ENCODE peak calls at places on chromosomes 5 and 9, in nine cellular contexts. One of them, this sample, is unnamed.

GRCh38 chr5:174146556-174146955 is 101.0 kb downstream of the NSG2 start:
- DNase-seq in right atrium auricular region: peak
- DNase-seq in PC-3: no peak
- DNase-seq in BE2C: no peak
- DNase-seq in Peyer's patch: no peak
- DNase-seq in neural crest cell: no peak
- DNase-seq in lower lobe of right lung: no peak
- DNase-seq in coronary artery: no peak
- DNase-seq in vagina: peak
- DNase-seq in this sample: no peak

GRCh38 chr9:76996700-76997099 is 22.8 kb upstream of the FOXB2 start:
- DNase-seq in lower lobe of right lung: no peak
- DNase-seq in neural crest cell: peak
- DNase-seq in Peyer's patch: no peak
- DNase-seq in BE2C: peak
- DNase-seq in right atrium auricular region: peak
- DNase-seq in vagina: no peak
- DNase-seq in coronary artery: no peak
- DNase-seq in PC-3: peak
- DNase-seq in this sample: peak

GRCh38 chr9:115018547-115019435 is 88.4 kb upstream of the TNFSF8 start:
- DNase-seq in neural crest cell: no peak
- DNase-seq in coronary artery: no peak
- DNase-seq in BE2C: no peak
- DNase-seq in PC-3: peak
- DNase-seq in right atrium auricular region: no peak
- DNase-seq in lower lobe of right lung: no peak
- DNase-seq in vagina: no peak
- DNase-seq in Peyer's patch: no peak
- DNase-seq in this sample: no peak

GRCh38 chr5:145991044-145991575 is 54.7 kb downstream of the SH3RF2 start:
- DNase-seq in Peyer's patch: no peak
- DNase-seq in neural crest cell: no peak
- DNase-seq in vagina: no peak
- DNase-seq in PC-3: no peak
- DNase-seq in BE2C: no peak
- DNase-seq in right atrium auricular region: no peak
- DNase-seq in lower lobe of right lung: no peak
- DNase-seq in coronary artery: no peak
- DNase-seq in this sample: no peak

GRCh38 chr5:105836263-105836662 is 1834.5 kb downstream of the EFNA5 start:
- DNase-seq in vagina: no peak
- DNase-seq in coronary artery: no peak
- DNase-seq in lower lobe of right lung: no peak
- DNase-seq in PC-3: no peak
- DNase-seq in right atrium auricular region: no peak
- DNase-seq in Peyer's patch: no peak
- DNase-seq in neural crest cell: no peak
- DNase-seq in BE2C: no peak
- DNase-seq in this sample: no peak

GRCh38 chr9:72882117-72882775 is 70.6 kb downstream of the ALDH1A1 start:
- DNase-seq in neural crest cell: no peak
- DNase-seq in lower lobe of right lung: no peak
- DNase-seq in coronary artery: no peak
- DNase-seq in vagina: no peak
- DNase-seq in right atrium auricular region: peak
- DNase-seq in PC-3: no peak
- DNase-seq in Peyer's patch: no peak
- DNase-seq in BE2C: no peak
- DNase-seq in this sample: no peak

GRCh38 chr5:129361441-129362025 is 98.6 kb upstream of the ADAMTS19 start:
- DNase-seq in PC-3: peak
- DNase-seq in right atrium auricular region: no peak
- DNase-seq in lower lobe of right lung: no peak
- DNase-seq in neural crest cell: no peak
- DNase-seq in Peyer's patch: no peak
- DNase-seq in vagina: no peak
- DNase-seq in coronary artery: no peak
- DNase-seq in BE2C: no peak
- DNase-seq in this sample: no peak

GRCh38 chr5:81969226-81969625 is 2.6 kb upstream of the ATG10 start:
- DNase-seq in vagina: no peak
- DNase-seq in lower lobe of right lung: no peak
- DNase-seq in coronary artery: no peak
- DNase-seq in Peyer's patch: no peak
- DNase-seq in PC-3: no peak
- DNase-seq in neural crest cell: no peak
- DNase-seq in right atrium auricular region: no peak
- DNase-seq in BE2C: no peak
- DNase-seq in this sample: no peak

GRCh38 chr5:136424835-136425694 is 59.7 kb upstream of the TRPC7 start:
- DNase-seq in coronary artery: no peak
- DNase-seq in right atrium auricular region: peak
- DNase-seq in vagina: no peak
- DNase-seq in BE2C: peak
- DNase-seq in neural crest cell: peak
- DNase-seq in Peyer's patch: peak
- DNase-seq in PC-3: peak
- DNase-seq in lower lobe of right lung: peak
- DNase-seq in this sample: peak

GRCh38 chr5:135493406-135494180 is 41.4 kb upstream of the TIFAB start:
- DNase-seq in lower lobe of right lung: no peak
- DNase-seq in BE2C: no peak
- DNase-seq in coronary artery: no peak
- DNase-seq in right atrium auricular region: peak
- DNase-seq in neural crest cell: no peak
- DNase-seq in Peyer's patch: no peak
- DNase-seq in vagina: peak
- DNase-seq in PC-3: peak
- DNase-seq in this sample: no peak

GRCh38 chr5:7374186-7374585 is 21.8 kb upstream of the ADCY2 start:
- DNase-seq in right atrium auricular region: no peak
- DNase-seq in Peyer's patch: no peak
- DNase-seq in lower lobe of right lung: no peak
- DNase-seq in BE2C: no peak
- DNase-seq in coronary artery: no peak
- DNase-seq in vagina: no peak
- DNase-seq in neural crest cell: no peak
- DNase-seq in PC-3: no peak
- DNase-seq in this sample: no peak

GRCh38 chr9:35611230-35611797 is 6.3 kb downstream of the TESK1 start:
- DNase-seq in PC-3: peak
- DNase-seq in coronary artery: no peak
- DNase-seq in vagina: no peak
- DNase-seq in neural crest cell: peak
- DNase-seq in Peyer's patch: no peak
- DNase-seq in BE2C: peak
- DNase-seq in right atrium auricular region: no peak
- DNase-seq in lower lobe of right lung: no peak
- DNase-seq in this sample: peak
- TF ChIP-seq CTCF in PC-3: peak
- TF ChIP-seq CTCF in coronary artery: peak
- TF ChIP-seq CTCF in vagina: no peak
- TF ChIP-seq CTCF in neural crest cell: peak
- TF ChIP-seq CTCF in Peyer's patch: peak
- TF ChIP-seq CTCF in BE2C: peak
- TF ChIP-seq CTCF in right atrium auricular region: peak
- TF ChIP-seq CTCF in lower lobe of right lung: peak
- TF ChIP-seq CTCF in this sample: peak

GRCh38 chr5:102554728-102555127 is 55.9 kb upstream of the SLCO6A1 start:
- DNase-seq in BE2C: peak
- DNase-seq in right atrium auricular region: no peak
- DNase-seq in lower lobe of right lung: no peak
- DNase-seq in vagina: no peak
- DNase-seq in coronary artery: no peak
- DNase-seq in PC-3: peak
- DNase-seq in neural crest cell: no peak
- DNase-seq in Peyer's patch: no peak
- DNase-seq in this sample: no peak
- TF ChIP-seq CTCF in BE2C: peak
- TF ChIP-seq CTCF in right atrium auricular region: no peak
- TF ChIP-seq CTCF in lower lobe of right lung: peak
- TF ChIP-seq CTCF in vagina: no peak
- TF ChIP-seq CTCF in coronary artery: no peak
- TF ChIP-seq CTCF in PC-3: peak
- TF ChIP-seq CTCF in neural crest cell: peak
- TF ChIP-seq CTCF in Peyer's patch: no peak
- TF ChIP-seq CTCF in this sample: no peak

DNA sequence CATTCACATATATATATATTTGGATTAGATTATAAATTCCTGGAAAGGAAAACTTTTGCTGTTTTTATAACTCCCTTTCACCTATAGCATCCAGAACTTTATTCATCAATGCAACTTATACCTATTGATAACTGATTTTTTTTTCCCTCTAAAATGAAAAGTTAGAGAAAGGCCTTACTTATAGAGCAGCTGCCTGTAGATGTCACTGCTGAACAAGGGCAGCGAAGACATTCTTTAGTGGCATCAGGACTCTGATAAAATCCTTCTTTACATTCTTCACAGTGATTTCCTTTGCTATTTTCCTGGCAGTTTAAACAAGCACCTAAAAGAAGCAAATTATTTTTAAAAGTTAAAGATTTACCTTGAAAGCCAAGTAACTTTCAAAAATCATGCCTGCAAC is 32.3 kb upstream of the CDK5RAP2 start:
- DNase-seq in coronary artery: no peak
- DNase-seq in neural crest cell: no peak
- DNase-seq in PC-3: peak
- DNase-seq in BE2C: no peak
- DNase-seq in right atrium auricular region: no peak
- DNase-seq in lower lobe of right lung: no peak
- DNase-seq in vagina: no peak
- DNase-seq in Peyer's patch: no peak
- DNase-seq in this sample: no peak
- TF ChIP-seq CTCF in coronary artery: no peak
- TF ChIP-seq CTCF in neural crest cell: peak
- TF ChIP-seq CTCF in PC-3: peak
- TF ChIP-seq CTCF in BE2C: peak
- TF ChIP-seq CTCF in right atrium auricular region: no peak
- TF ChIP-seq CTCF in lower lobe of right lung: no peak
- TF ChIP-seq CTCF in vagina: no peak
- TF ChIP-seq CTCF in Peyer's patch: no peak
- TF ChIP-seq CTCF in this sample: no peak

GRCh38 chr5:113759505-113760145 is 246.1 kb downstream of the YTHDC2 start:
- DNase-seq in lower lobe of right lung: no peak
- DNase-seq in PC-3: no peak
- DNase-seq in coronary artery: no peak
- DNase-seq in BE2C: no peak
- DNase-seq in Peyer's patch: no peak
- DNase-seq in right atrium auricular region: no peak
- DNase-seq in neural crest cell: no peak
- DNase-seq in vagina: no peak
- DNase-seq in this sample: no peak
- TF ChIP-seq CTCF in lower lobe of right lung: no peak
- TF ChIP-seq CTCF in PC-3: no peak
- TF ChIP-seq CTCF in coronary artery: no peak
- TF ChIP-seq CTCF in BE2C: no peak
- TF ChIP-seq CTCF in Peyer's patch: no peak
- TF ChIP-seq CTCF in right atrium auricular region: no peak
- TF ChIP-seq CTCF in neural crest cell: no peak
- TF ChIP-seq CTCF in vagina: no peak
- TF ChIP-seq CTCF in this sample: no peak

GRCh38 chr5:66769030-66769733 is 173.0 kb downstream of the MAST4 start:
- DNase-seq in neural crest cell: no peak
- DNase-seq in vagina: no peak
- DNase-seq in Peyer's patch: no peak
- DNase-seq in PC-3: no peak
- DNase-seq in lower lobe of right lung: no peak
- DNase-seq in coronary artery: no peak
- DNase-seq in right atrium auricular region: no peak
- DNase-seq in BE2C: no peak
- DNase-seq in this sample: no peak

DNA sequence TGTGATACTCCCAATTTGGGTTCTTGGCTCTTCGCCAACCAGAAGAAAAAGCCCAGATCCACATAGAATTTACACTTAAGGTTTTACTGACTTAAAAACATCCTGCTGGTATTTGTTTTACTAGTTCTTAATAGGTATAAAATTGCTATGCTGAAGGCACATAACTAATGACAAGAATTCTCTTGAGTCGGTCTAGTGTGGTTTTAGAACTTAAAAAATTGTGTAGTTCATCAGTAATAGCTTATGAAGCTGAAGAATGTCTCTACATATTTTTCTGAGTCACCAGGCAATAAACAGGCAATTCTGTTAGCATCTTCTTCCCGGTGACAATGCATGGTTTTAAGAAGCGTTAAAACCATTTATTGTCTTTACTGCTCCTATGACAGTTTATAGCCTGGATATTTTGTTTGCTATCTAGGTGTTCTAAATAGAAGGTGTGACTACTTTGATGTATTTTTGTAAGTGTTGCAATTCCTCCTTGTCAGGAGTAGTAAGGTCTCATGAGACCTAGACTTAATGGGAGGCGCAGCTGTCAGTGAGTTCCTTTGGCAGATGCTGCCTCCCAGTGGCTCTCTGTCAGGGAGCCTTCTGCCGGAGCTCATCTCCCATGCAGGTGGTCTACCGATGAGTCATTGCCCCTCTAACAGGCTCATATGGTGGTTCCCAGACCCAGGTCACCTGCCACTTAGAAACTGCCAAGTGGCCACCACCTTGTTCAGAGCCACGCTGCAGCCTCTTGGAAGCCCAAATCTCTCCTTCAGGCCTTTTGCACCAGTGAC is 173.8 kb downstream of the MAST4 start:
- DNase-seq in right atrium auricular region: no peak
- DNase-seq in Peyer's patch: no peak
- DNase-seq in PC-3: no peak
- DNase-seq in vagina: no peak
- DNase-seq in lower lobe of right lung: no peak
- DNase-seq in neural crest cell: no peak
- DNase-seq in BE2C: peak
- DNase-seq in coronary artery: no peak
- DNase-seq in this sample: peak
- TF ChIP-seq CTCF in right atrium auricular region: no peak
- TF ChIP-seq CTCF in Peyer's patch: no peak
- TF ChIP-seq CTCF in PC-3: no peak
- TF ChIP-seq CTCF in vagina: no peak
- TF ChIP-seq CTCF in lower lobe of right lung: peak
- TF ChIP-seq CTCF in neural crest cell: peak
- TF ChIP-seq CTCF in BE2C: peak
- TF ChIP-seq CTCF in coronary artery: no peak
- TF ChIP-seq CTCF in this sample: peak

DNA sequence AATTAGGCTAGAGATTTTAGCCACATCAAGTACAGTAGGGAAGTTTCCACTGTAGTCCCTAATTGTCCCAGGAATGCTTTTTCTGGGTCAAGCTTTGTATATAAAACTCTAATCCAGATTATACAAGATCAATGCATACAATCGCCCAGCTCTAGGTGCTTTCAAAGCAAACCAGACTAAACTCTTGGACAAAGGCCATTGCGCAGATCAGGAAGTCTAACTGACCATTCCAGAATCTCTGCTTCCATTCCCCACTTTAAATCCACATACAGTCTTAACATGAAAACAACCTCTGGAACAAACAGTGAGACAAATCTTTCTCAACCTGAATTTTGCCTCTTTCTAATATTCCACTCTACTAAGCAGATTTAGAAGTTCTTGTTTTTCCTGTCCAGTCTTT is 76.0 kb downstream of the ITGA1 start:
- DNase-seq in neural crest cell: no peak
- DNase-seq in coronary artery: no peak
- DNase-seq in Peyer's patch: no peak
- DNase-seq in right atrium auricular region: no peak
- DNase-seq in BE2C: no peak
- DNase-seq in PC-3: no peak
- DNase-seq in lower lobe of right lung: no peak
- DNase-seq in vagina: no peak
- DNase-seq in this sample: no peak
- TF ChIP-seq CTCF in neural crest cell: no peak
- TF ChIP-seq CTCF in coronary artery: no peak
- TF ChIP-seq CTCF in Peyer's patch: no peak
- TF ChIP-seq CTCF in right atrium auricular region: no peak
- TF ChIP-seq CTCF in BE2C: no peak
- TF ChIP-seq CTCF in PC-3: no peak
- TF ChIP-seq CTCF in lower lobe of right lung: no peak
- TF ChIP-seq CTCF in vagina: no peak
- TF ChIP-seq CTCF in this sample: no peak

GRCh38 chr5:139635606-139636206 is 12.4 kb upstream of the CXXC5 start:
- DNase-seq in right atrium auricular region: peak
- DNase-seq in PC-3: peak
- DNase-seq in Peyer's patch: no peak
- DNase-seq in lower lobe of right lung: peak
- DNase-seq in neural crest cell: no peak
- DNase-seq in BE2C: peak
- DNase-seq in vagina: peak
- DNase-seq in coronary artery: peak
- DNase-seq in this sample: no peak
- TF ChIP-seq CTCF in right atrium auricular region: peak
- TF ChIP-seq CTCF in PC-3: peak
- TF ChIP-seq CTCF in Peyer's patch: peak
- TF ChIP-seq CTCF in lower lobe of right lung: peak
- TF ChIP-seq CTCF in neural crest cell: peak
- TF ChIP-seq CTCF in BE2C: peak
- TF ChIP-seq CTCF in vagina: peak
- TF ChIP-seq CTCF in coronary artery: peak
- TF ChIP-seq CTCF in this sample: peak

This sample was measured in nephron progenitor cell.